ENCODE peak calls at places on chromosomes 13 and 19, in seven cellular contexts. B is HT1080; X is activated naive CD8-positive, alpha-beta T cell treated with anti-CD3 and anti-CD28 coated beads for 36 hours; W is heart left ventricle; R is stimulated activated CD4-positive, alpha-beta T cell treated with anti-CD3 and anti-CD28 coated beads, Interleukin-1b, Interleukin-23, amount 100 ng/mL, for 24 hours; T is memory B cell; A is EH. C is an unnamed sample.

GRCh38 chr19:13002389-13002898 is 7.2 kb downstream of the NFIX start:
- DNase-seq in B (no peak), X (no peak), W (peak), R (no peak), T (no peak), A (no peak), C (no peak)

GRCh38 chr19:50398675-50399367 is 14.7 kb downstream of the POLD1 start:
- DNase-seq in B (no peak), X (no peak), W (no peak), R (no peak), T (no peak), A (no peak), C (no peak)

GRCh38 chr13:65606622-65607021 is 1623.5 kb downstream of the PCDH9 start:
- DNase-seq in B (no peak), X (no peak), W (no peak), R (no peak), T (no peak), A (peak), C (no peak)

GRCh38 chr13:79481685-79482052 is 714 bp downstream of the NDFIP2 start:
- DNase-seq in B (no peak), X (peak), W (no peak), R (peak), T (no peak), A (no peak), C (no peak)

GRCh38 chr13:30113983-30114491 is 193.3 kb downstream of the KATNAL1 start:
- DNase-seq in B (no peak), X (no peak), W (no peak), R (no peak), T (no peak), A (no peak), C (no peak)

GRCh38 chr13:108961542-108962125 is 332.2 kb downstream of the MYO16 start:
- DNase-seq in B (peak), X (no peak), W (no peak), R (no peak), T (peak), A (peak), C (peak)

GRCh38 chr13:103140001-103140671 is 73.9 kb upstream of the SLC10A2 start:
- DNase-seq in B (peak), X (no peak), W (no peak), R (no peak), T (no peak), A (peak), C (peak)

GRCh38 chr13:30565658-30566057 is 52.1 kb upstream of the USPL1 start:
- DNase-seq in B (no peak), X (no peak), W (no peak), R (no peak), T (no peak), A (no peak), C (no peak)

GRCh38 chr13:111398715-111399299 is 78.4 kb downstream of the TEX29 start:
- DNase-seq in B (no peak), X (no peak), W (no peak), R (no peak), T (no peak), A (no peak), C (no peak)

GRCh38 chr13:50914848-50915247 is 5.3 kb downstream of the RNASEH2B start:
- DNase-seq in B (peak), X (no peak), W (no peak), R (no peak), T (no peak), A (peak), C (no peak)